ENCODE peak calls at places on chromosomes 4 and X, in seven cellular contexts. R is ovary, W is upper lobe of left lung, N is HepG2, B is stomach, E is A549, K is esophagus muscularis mucosa. P is an unnamed sample.

GRCh38 chrX:39905946-39906345 is 191.8 kb downstream of the BCOR start:
- DNase-seq in R (no peak), W (no peak), N (no peak), B (no peak), E (no peak), K (no peak), P (no peak)

GRCh38 chrX:22748093-22748999 is 251.4 kb upstream of the DDX53 start:
- DNase-seq in R (peak; percentile 20), W (no peak), N (peak; percentile 13), B (peak; percentile 42), E (peak; percentile 38), K (no peak), P (no peak)

GRCh38 chr4:128871948-128872347 is 62.4 kb downstream of the JADE1 start:
- DNase-seq in R (no peak), W (no peak), N (no peak), B (no peak), E (peak; percentile 61), K (no peak), P (no peak)

GRCh38 chr4:59612235-59612634 is 1587.9 kb upstream of the ADGRL3 start:
- DNase-seq in R (no peak), W (no peak), N (no peak), B (no peak), E (peak; percentile 2), K (no peak), P (no peak)

GRCh38 chr4:683982-684571 is 4.9 kb downstream of the SLC49A3 start:
- DNase-seq in R (peak; percentile 50), W (peak; percentile 72), N (peak; percentile 63), B (peak; percentile 74), E (peak; percentile 73), K (no peak), P (peak; percentile 42)

GRCh38 chr4:26052663-26053534 is 138.9 kb downstream of the SMIM20 start:
- DNase-seq in R (no peak), W (no peak), N (no peak), B (no peak), E (no peak), K (no peak), P (no peak)

GRCh38 chrX:21972721-21973120 is 32.2 kb downstream of the SMS start:
- DNase-seq in R (no peak), W (no peak), N (no peak), B (no peak), E (peak; percentile 35), K (no peak), P (no peak)

GRCh38 chr4:38392223-38392855 is 271.7 kb upstream of the KLF3 start:
- DNase-seq in R (no peak), W (no peak), N (no peak), B (no peak), E (no peak), K (no peak), P (no peak)

GRCh38 chr4:78222575-78223186 is 165.6 kb downstream of the FRAS1 start:
- DNase-seq in R (no peak), W (no peak), N (no peak), B (no peak), E (no peak), K (no peak), P (no peak)

GRCh38 chr4:82437285-82438005 is 7.1 kb downstream of the ENOPH1 start:
- DNase-seq in R (no peak), W (no peak), N (no peak), B (no peak), E (no peak), K (no peak), P (no peak)

GRCh38 chr4:69823481-69824186 is 36.3 kb downstream of the SULT1E1 start:
- DNase-seq in R (no peak), W (no peak), N (peak; percentile 98), B (peak; percentile 80), E (peak; percentile 40), K (no peak), P (no peak)

GRCh38 chr4:185192059-185192458 is 11.7 kb downstream of the CFAP97 start:
- DNase-seq in R (no peak), W (no peak), N (no peak), B (no peak), E (no peak), K (no peak), P (no peak)

GRCh38 chrX:41491267-41492004 is 44.3 kb downstream of the NYX start:
- DNase-seq in R (no peak), W (no peak), N (no peak), B (no peak), E (peak; percentile 49), K (no peak), P (no peak)

GRCh38 chr4:121155893-121156292 is 8.2 kb downstream of the TNIP3 start:
- DNase-seq in R (no peak), W (no peak), N (no peak), B (no peak), E (peak; percentile 74), K (no peak), P (no peak)

GRCh38 chr4:24810016-24810415 is 14.6 kb downstream of the SOD3 start:
- DNase-seq in R (no peak), W (no peak), N (no peak), B (no peak), E (no peak), K (no peak), P (no peak)

GRCh38 chr4:2082627-2083026 is 23.5 kb downstream of the NAT8L start:
- DNase-seq in R (no peak), W (no peak), N (no peak), B (no peak), E (no peak), K (no peak), P (no peak)

GRCh38 chr4:2084316-2084715 is 25.2 kb downstream of the NAT8L start:
- DNase-seq in R (peak; percentile 4), W (peak; percentile 57), N (no peak), B (peak; percentile 15), E (no peak), K (no peak), P (no peak)

GRCh38 chr4:2082118-2082517 is 23.0 kb downstream of the NAT8L start:
- DNase-seq in R (peak; percentile 1), W (no peak), N (no peak), B (peak; percentile 13), E (no peak), K (no peak), P (no peak)

GRCh38 chr4:2083826-2084160 is 24.7 kb downstream of the NAT8L start:
- DNase-seq in R (peak; percentile 8), W (no peak), N (no peak), B (peak; percentile 15), E (no peak), K (no peak), P (no peak)

DNA sequence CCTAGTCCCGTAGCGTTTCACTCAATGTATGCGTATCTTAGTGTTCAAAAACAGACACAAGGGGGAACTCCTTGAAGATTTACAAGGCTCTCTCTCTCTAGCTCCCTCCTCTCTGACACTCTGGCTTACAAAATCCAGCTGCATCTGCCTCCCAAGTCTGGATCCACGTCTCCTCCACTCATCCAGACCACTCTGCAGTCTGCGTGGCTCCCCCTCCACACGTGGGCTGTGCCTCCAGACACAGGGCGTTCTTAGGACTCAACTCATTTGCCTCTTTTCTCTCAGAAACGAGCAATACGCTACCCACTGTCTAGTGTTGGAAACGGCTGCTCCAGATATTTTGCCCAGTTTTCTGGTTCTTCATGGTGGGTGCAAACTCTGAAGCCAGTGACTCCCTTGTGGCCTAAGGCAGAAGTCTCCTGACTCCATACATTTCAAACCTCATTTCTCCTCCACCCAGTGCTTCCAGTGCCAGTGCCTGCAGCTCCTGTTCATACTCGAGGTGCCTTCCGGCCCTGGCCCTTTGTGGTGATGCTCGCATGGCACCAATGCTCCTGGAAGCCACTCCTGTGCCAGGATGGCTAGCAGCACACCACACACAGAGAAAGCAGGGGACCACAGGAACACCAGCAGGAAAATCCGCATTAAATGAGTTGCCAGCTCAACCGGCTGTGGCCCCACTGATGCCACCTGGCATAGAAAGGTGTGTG is 24.1 kb downstream of the NAT8L start:
- DNase-seq in R (peak; percentile 4), W (no peak), N (no peak), B (peak; percentile 13), E (no peak), K (no peak), P (no peak)
- TF ChIP-seq EP300 in R (no peak), W (no peak), N (no peak), B (no peak), E (no peak), K (no peak), P (no peak)

DNA sequence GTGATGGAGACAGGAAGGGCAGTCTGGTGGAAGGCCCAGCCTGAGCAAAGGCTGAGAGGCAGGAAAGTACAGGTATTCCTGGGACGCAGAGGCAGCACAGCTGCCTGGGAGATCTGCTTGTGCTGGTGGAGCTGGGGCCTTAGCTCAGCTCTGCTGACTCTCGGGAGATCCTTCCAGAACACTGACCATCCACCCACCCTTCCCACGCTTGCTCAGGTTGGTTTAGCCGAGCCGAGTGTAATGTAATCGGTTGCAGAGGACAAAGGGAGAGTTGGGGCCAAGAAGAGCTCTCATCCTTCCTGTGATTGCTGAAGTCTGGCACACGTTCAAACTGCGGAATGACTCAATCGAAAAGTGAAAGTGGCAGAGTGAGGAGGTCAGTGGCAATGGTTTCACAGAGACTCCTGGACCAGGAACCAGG is 43.1 kb upstream of the GPR78 start:
- DNase-seq in R (peak; percentile 85), W (no peak), N (peak; percentile 42), B (peak; percentile 80), E (peak; percentile 53), K (no peak), P (peak; percentile 76)
- H3K4me1 ChIP-seq in R (peaks cover 6% of the 10 kb centered on the region), W (peaks cover 23% of the 10 kb centered on the region), N (no peaks in the 10 kb centered on the region), B (peaks cover 45% of the 10 kb centered on the region), E (peaks cover 29% of the 10 kb centered on the region), K (no peaks in the 10 kb centered on the region), P (peaks cover 6% of the 10 kb centered on the region)

GRCh38 chr4:105145913-105146285 is 777 bp upstream of the TET2 start:
- DNase-seq in R (no peak), W (peak; percentile 89), N (no peak), B (no peak), E (no peak), K (no peak), P (no peak)
- TF ChIP-seq POLR2A in R (no peak), W (no peak), N (no peak), B (no peak), E (no peak), K (no peak), P (no peak)

GRCh38 chr4:139682309-139683210 is 16.9 kb downstream of the MGST2 start:
- DNase-seq in R (no peak), W (no peak), N (no peak), B (no peak), E (no peak), K (no peak), P (no peak)

GRCh38 chr4:139684351-139684750 is 18.7 kb downstream of the MGST2 start:
- DNase-seq in R (no peak), W (no peak), N (no peak), B (no peak), E (no peak), K (no peak), P (no peak)

GRCh38 chr4:139686130-139686529 is 20.5 kb downstream of the MGST2 start:
- DNase-seq in R (no peak), W (no peak), N (no peak), B (no peak), E (no peak), K (no peak), P (no peak)

GRCh38 chr4:139686988-139687387 is 21.4 kb downstream of the MGST2 start:
- DNase-seq in R (no peak), W (no peak), N (no peak), B (no peak), E (no peak), K (no peak), P (no peak)

DNA sequence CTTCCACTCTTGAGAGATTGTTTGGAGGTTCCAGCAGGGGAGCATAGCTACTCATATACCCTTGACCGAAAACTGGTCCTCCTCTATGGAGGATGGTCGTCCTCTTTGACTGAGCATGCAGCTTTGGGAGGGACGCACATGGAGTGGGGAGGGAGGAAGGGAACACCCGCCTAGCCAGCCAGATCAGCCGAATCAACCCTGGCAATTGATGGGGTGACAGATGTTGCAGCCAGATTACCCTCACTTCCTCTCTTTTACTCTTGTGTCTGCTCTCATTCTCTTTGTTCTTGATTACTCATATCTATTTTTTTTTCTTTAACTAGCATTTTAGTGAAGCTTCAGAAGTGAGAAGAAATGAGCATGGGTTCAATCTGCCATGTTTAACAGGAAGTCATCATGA is 19.6 kb downstream of the MGST2 start:
- DNase-seq in R (no peak), W (no peak), N (no peak), B (no peak), E (no peak), K (no peak), P (no peak)
- TF ChIP-seq EP300 in R (no peak), W (no peak), N (no peak), B (no peak), E (no peak), K (no peak), P (no peak)

P was measured in tibial nerve.